ENCODE peak calls at places on chromosomes 7 and 10, in eight cellular contexts. One of them, this sample, is unnamed.
A peak's percentile ranks its signal among the peaks of the same experiment; 100 is the strongest.

GRCh38 chr7:3998060-3998459 is 684.0 kb upstream of the FOXK1 start:
- DNase-seq in PC-3: no peak
- DNase-seq in NB4: no peak
- DNase-seq in choroid plexus epithelial cell: no peak
- DNase-seq in fibroblast of mammary gland: no peak
- DNase-seq in heart left ventricle: no peak
- DNase-seq in OCI-LY7: no peak
- DNase-seq in BE2C: no peak
- DNase-seq in this sample: no peak

GRCh38 chr7:38429057-38429456 is 155.6 kb upstream of the TARP start:
- DNase-seq in PC-3: no peak
- DNase-seq in NB4: no peak
- DNase-seq in choroid plexus epithelial cell: no peak
- DNase-seq in fibroblast of mammary gland: no peak
- DNase-seq in heart left ventricle: no peak
- DNase-seq in OCI-LY7: no peak
- DNase-seq in BE2C: no peak
- DNase-seq in this sample: no peak

GRCh38 chr10:24397662-24398061 is 188.7 kb downstream of the KIAA1217 start:
- DNase-seq in PC-3: no peak
- DNase-seq in NB4: no peak
- DNase-seq in choroid plexus epithelial cell: no peak
- DNase-seq in fibroblast of mammary gland: no peak
- DNase-seq in heart left ventricle: no peak
- DNase-seq in OCI-LY7: no peak
- DNase-seq in BE2C: no peak
- DNase-seq in this sample: no peak

GRCh38 chr10:64430690-64431323 is 909.6 kb downstream of the REEP3 start:
- DNase-seq in PC-3: peak; percentile 81
- DNase-seq in NB4: peak; percentile 40
- DNase-seq in choroid plexus epithelial cell: peak; percentile 0
- DNase-seq in fibroblast of mammary gland: peak; percentile 11
- DNase-seq in heart left ventricle: no peak
- DNase-seq in OCI-LY7: peak; percentile 1
- DNase-seq in BE2C: peak; percentile 51
- DNase-seq in this sample: peak; percentile 64

GRCh38 chr7:75650671-75651070 is 88.1 kb downstream of the HIP1 start:
- DNase-seq in PC-3: no peak
- DNase-seq in NB4: no peak
- DNase-seq in choroid plexus epithelial cell: no peak
- DNase-seq in fibroblast of mammary gland: no peak
- DNase-seq in heart left ventricle: peak; percentile 64
- DNase-seq in OCI-LY7: no peak
- DNase-seq in BE2C: peak; percentile 35
- DNase-seq in this sample: no peak

GRCh38 chr10:45427305-45427955 is 53.4 kb downstream of the ALOX5 start:
- DNase-seq in PC-3: no peak
- DNase-seq in NB4: no peak
- DNase-seq in choroid plexus epithelial cell: no peak
- DNase-seq in fibroblast of mammary gland: no peak
- DNase-seq in heart left ventricle: no peak
- DNase-seq in OCI-LY7: no peak
- DNase-seq in BE2C: no peak
- DNase-seq in this sample: no peak

GRCh38 chr7:124643196-124643850 is 122.3 kb downstream of the GPR37 start:
- DNase-seq in PC-3: no peak
- DNase-seq in NB4: no peak
- DNase-seq in choroid plexus epithelial cell: no peak
- DNase-seq in fibroblast of mammary gland: no peak
- DNase-seq in heart left ventricle: no peak
- DNase-seq in OCI-LY7: no peak
- DNase-seq in BE2C: no peak
- DNase-seq in this sample: no peak

GRCh38 chr10:129712000-129712399 is 245.0 kb downstream of the MGMT start:
- DNase-seq in PC-3: no peak
- DNase-seq in NB4: no peak
- DNase-seq in choroid plexus epithelial cell: no peak
- DNase-seq in fibroblast of mammary gland: no peak
- DNase-seq in heart left ventricle: no peak
- DNase-seq in OCI-LY7: no peak
- DNase-seq in BE2C: no peak
- DNase-seq in this sample: no peak

GRCh38 chr7:156158213-156158612 is 345.9 kb upstream of the SHH start:
- DNase-seq in PC-3: no peak
- DNase-seq in NB4: no peak
- DNase-seq in choroid plexus epithelial cell: no peak
- DNase-seq in fibroblast of mammary gland: no peak
- DNase-seq in heart left ventricle: no peak
- DNase-seq in OCI-LY7: no peak
- DNase-seq in BE2C: no peak
- DNase-seq in this sample: no peak

GRCh38 chr7:47602272-47603004 is 20.5 kb upstream of the TNS3 start:
- DNase-seq in PC-3: no peak
- DNase-seq in NB4: no peak
- DNase-seq in choroid plexus epithelial cell: no peak
- DNase-seq in fibroblast of mammary gland: no peak
- DNase-seq in heart left ventricle: no peak
- DNase-seq in OCI-LY7: no peak
- DNase-seq in BE2C: no peak
- DNase-seq in this sample: peak; percentile 92

GRCh38 chr10:9211228-9211627 is 1156.7 kb downstream of the GATA3 start:
- DNase-seq in PC-3: peak; percentile 25
- DNase-seq in NB4: no peak
- DNase-seq in choroid plexus epithelial cell: peak; percentile 11
- DNase-seq in fibroblast of mammary gland: no peak
- DNase-seq in heart left ventricle: no peak
- DNase-seq in OCI-LY7: no peak
- DNase-seq in BE2C: no peak
- DNase-seq in this sample: no peak
- TF ChIP-seq CTCF in PC-3: peak; percentile 46
- TF ChIP-seq CTCF in NB4: no peak
- TF ChIP-seq CTCF in choroid plexus epithelial cell: peak; percentile 53
- TF ChIP-seq CTCF in fibroblast of mammary gland: peak; percentile 53
- TF ChIP-seq CTCF in heart left ventricle: peak; percentile 19
- TF ChIP-seq CTCF in OCI-LY7: peak; percentile 29
- TF ChIP-seq CTCF in BE2C: peak; percentile 61
- TF ChIP-seq CTCF in this sample: no peak

GRCh38 chr10:92238586-92239098 is 52.2 kb downstream of the CPEB3 start:
- DNase-seq in PC-3: peak; percentile 86
- DNase-seq in NB4: peak; percentile 57
- DNase-seq in choroid plexus epithelial cell: peak; percentile 84
- DNase-seq in fibroblast of mammary gland: peak; percentile 70
- DNase-seq in heart left ventricle: no peak
- DNase-seq in OCI-LY7: no peak
- DNase-seq in BE2C: no peak
- DNase-seq in this sample: peak; percentile 92

GRCh38 chr10:92239600-92240288 is 51.1 kb downstream of the CPEB3 start:
- DNase-seq in PC-3: peak; percentile 23
- DNase-seq in NB4: peak; percentile 86
- DNase-seq in choroid plexus epithelial cell: peak; percentile 23
- DNase-seq in fibroblast of mammary gland: no peak
- DNase-seq in heart left ventricle: peak; percentile 43
- DNase-seq in OCI-LY7: peak; percentile 38
- DNase-seq in BE2C: peak; percentile 75
- DNase-seq in this sample: peak; percentile 22

GRCh38 chr10:92238062-92238585 is 52.8 kb downstream of the CPEB3 start:
- DNase-seq in PC-3: no peak
- DNase-seq in NB4: no peak
- DNase-seq in choroid plexus epithelial cell: peak; percentile 24
- DNase-seq in fibroblast of mammary gland: no peak
- DNase-seq in heart left ventricle: no peak
- DNase-seq in OCI-LY7: no peak
- DNase-seq in BE2C: no peak
- DNase-seq in this sample: no peak

GRCh38 chr10:92240289-92241157 is 50.4 kb downstream of the CPEB3 start:
- DNase-seq in PC-3: peak; percentile 59
- DNase-seq in NB4: peak; percentile 93
- DNase-seq in choroid plexus epithelial cell: peak; percentile 79
- DNase-seq in fibroblast of mammary gland: peak; percentile 64
- DNase-seq in heart left ventricle: peak; percentile 72
- DNase-seq in OCI-LY7: peak; percentile 79
- DNase-seq in BE2C: peak; percentile 53
- DNase-seq in this sample: peak; percentile 75

GRCh38 chr10:92239185-92239599 is 51.7 kb downstream of the CPEB3 start:
- DNase-seq in PC-3: no peak
- DNase-seq in NB4: no peak
- DNase-seq in choroid plexus epithelial cell: peak; percentile 17
- DNase-seq in fibroblast of mammary gland: no peak
- DNase-seq in heart left ventricle: no peak
- DNase-seq in OCI-LY7: no peak
- DNase-seq in BE2C: no peak
- DNase-seq in this sample: no peak
- TF ChIP-seq CTCF in PC-3: no peak
- TF ChIP-seq CTCF in NB4: no peak
- TF ChIP-seq CTCF in choroid plexus epithelial cell: no peak
- TF ChIP-seq CTCF in fibroblast of mammary gland: no peak
- TF ChIP-seq CTCF in heart left ventricle: no peak
- TF ChIP-seq CTCF in OCI-LY7: no peak
- TF ChIP-seq CTCF in BE2C: no peak
- TF ChIP-seq CTCF in this sample: no peak

GRCh38 chr7:100865372-100865911 is 1.7 kb upstream of the TRIP6 start:
- DNase-seq in PC-3: peak; percentile 95
- DNase-seq in NB4: no peak
- DNase-seq in choroid plexus epithelial cell: no peak
- DNase-seq in fibroblast of mammary gland: no peak
- DNase-seq in heart left ventricle: no peak
- DNase-seq in OCI-LY7: no peak
- DNase-seq in BE2C: peak; percentile 47
- DNase-seq in this sample: peak; percentile 95
- TF ChIP-seq CTCF in PC-3: peak; percentile 40
- TF ChIP-seq CTCF in NB4: no peak
- TF ChIP-seq CTCF in choroid plexus epithelial cell: no peak
- TF ChIP-seq CTCF in fibroblast of mammary gland: no peak
- TF ChIP-seq CTCF in heart left ventricle: no peak
- TF ChIP-seq CTCF in OCI-LY7: no peak
- TF ChIP-seq CTCF in BE2C: peak; percentile 15
- TF ChIP-seq CTCF in this sample: no peak

GRCh38 chr7:138584283-138584682 is 116.9 kb downstream of the SVOPL start:
- DNase-seq in PC-3: no peak
- DNase-seq in NB4: no peak
- DNase-seq in choroid plexus epithelial cell: peak; percentile 9
- DNase-seq in fibroblast of mammary gland: peak; percentile 5
- DNase-seq in heart left ventricle: no peak
- DNase-seq in OCI-LY7: no peak
- DNase-seq in BE2C: no peak
- DNase-seq in this sample: no peak
- TF ChIP-seq CTCF in PC-3: no peak
- TF ChIP-seq CTCF in NB4: no peak
- TF ChIP-seq CTCF in choroid plexus epithelial cell: no peak
- TF ChIP-seq CTCF in fibroblast of mammary gland: no peak
- TF ChIP-seq CTCF in heart left ventricle: no peak
- TF ChIP-seq CTCF in OCI-LY7: no peak
- TF ChIP-seq CTCF in BE2C: no peak
- TF ChIP-seq CTCF in this sample: no peak

This sample was measured in MCF 10A.